ENCODE peak calls at places on chromosomes 4 and X, in six cellular contexts. One of them, this sample, is unnamed.

GRCh38 chr4:3047464-3048286 is 26.7 kb downstream of the HTT-AS start:
- DNase-seq in Right ventricle myocardium superior: peak; percentile 73
- DNase-seq in neural crest cell: peak; percentile 57
- DNase-seq in D341Med: peak; percentile 72
- DNase-seq in AG09319: no peak
- DNase-seq in osteocyte: no peak
- DNase-seq in this sample: peak; percentile 83

GRCh38 chr4:16794816-16795445 is 103.5 kb downstream of the LDB2 start:
- DNase-seq in Right ventricle myocardium superior: peak; percentile 52
- DNase-seq in AG09319: no peak
- DNase-seq in neural crest cell: peak; percentile 68
- DNase-seq in osteocyte: no peak
- DNase-seq in D341Med: peak; percentile 37
- DNase-seq in this sample: no peak

GRCh38 chr4:161762796-161763195 is 401.0 kb downstream of the FSTL5 start:
- DNase-seq in neural crest cell: no peak
- DNase-seq in osteocyte: no peak
- DNase-seq in Right ventricle myocardium superior: no peak
- DNase-seq in AG09319: no peak
- DNase-seq in D341Med: no peak
- DNase-seq in this sample: no peak

GRCh38 chr4:101953949-101954348 is 163.4 kb downstream of the BANK1 start:
- DNase-seq in D341Med: no peak
- DNase-seq in osteocyte: no peak
- DNase-seq in AG09319: no peak
- DNase-seq in Right ventricle myocardium superior: no peak
- DNase-seq in neural crest cell: no peak
- DNase-seq in this sample: no peak

GRCh38 chr4:4583606-4584005 is 41.8 kb upstream of the STX18 start:
- DNase-seq in neural crest cell: no peak
- DNase-seq in AG09319: no peak
- DNase-seq in Right ventricle myocardium superior: no peak
- DNase-seq in osteocyte: no peak
- DNase-seq in D341Med: no peak
- DNase-seq in this sample: no peak

GRCh38 chrX:1248381-1249061 is 20.1 kb upstream of the CSF2RA start:
- DNase-seq in Right ventricle myocardium superior: peak; percentile 43
- DNase-seq in AG09319: no peak
- DNase-seq in neural crest cell: peak; percentile 11
- DNase-seq in osteocyte: no peak
- DNase-seq in D341Med: peak; percentile 76
- DNase-seq in this sample: no peak

GRCh38 chr4:109214622-109215350 is 87.7 kb downstream of the COL25A1 start:
- DNase-seq in AG09319: no peak
- DNase-seq in osteocyte: no peak
- DNase-seq in neural crest cell: no peak
- DNase-seq in Right ventricle myocardium superior: no peak
- DNase-seq in D341Med: no peak
- DNase-seq in this sample: no peak

GRCh38 chrX:39903937-39904336 is 193.8 kb downstream of the BCOR start:
- DNase-seq in osteocyte: no peak
- DNase-seq in D341Med: no peak
- DNase-seq in neural crest cell: no peak
- DNase-seq in Right ventricle myocardium superior: no peak
- DNase-seq in AG09319: no peak
- DNase-seq in this sample: no peak

GRCh38 chrX:1488745-1489144 is 36.0 kb upstream of the ASMTL start:
- DNase-seq in Right ventricle myocardium superior: no peak
- DNase-seq in D341Med: no peak
- DNase-seq in neural crest cell: no peak
- DNase-seq in AG09319: no peak
- DNase-seq in osteocyte: no peak
- DNase-seq in this sample: no peak

GRCh38 chrX:119015407-119016242 is 41.2 kb downstream of the LONRF3 start:
- DNase-seq in Right ventricle myocardium superior: peak; percentile 75
- DNase-seq in neural crest cell: no peak
- DNase-seq in D341Med: no peak
- DNase-seq in AG09319: peak; percentile 39
- DNase-seq in osteocyte: no peak
- DNase-seq in this sample: peak; percentile 86

GRCh38 chr4:159296061-159296460 is 193.2 kb downstream of the RAPGEF2 start:
- DNase-seq in neural crest cell: no peak
- DNase-seq in osteocyte: no peak
- DNase-seq in Right ventricle myocardium superior: no peak
- DNase-seq in AG09319: no peak
- DNase-seq in D341Med: no peak
- DNase-seq in this sample: no peak

GRCh38 chrX:40127052-40127451 is 29.3 kb upstream of the BCOR start:
- DNase-seq in AG09319: no peak
- DNase-seq in Right ventricle myocardium superior: no peak
- DNase-seq in D341Med: no peak
- DNase-seq in neural crest cell: no peak
- DNase-seq in osteocyte: no peak
- DNase-seq in this sample: no peak

GRCh38 chr4:1711055-1711905 is 839 bp downstream of the SLBP start:
- DNase-seq in Right ventricle myocardium superior: peak; percentile 66
- DNase-seq in AG09319: no peak
- DNase-seq in D341Med: no peak
- DNase-seq in osteocyte: no peak
- DNase-seq in neural crest cell: no peak
- DNase-seq in this sample: peak; percentile 87

GRCh38 chrX:151973851-151974335 is 583 bp downstream of the GABRE start:
- DNase-seq in neural crest cell: no peak
- DNase-seq in Right ventricle myocardium superior: peak; percentile 61
- DNase-seq in AG09319: no peak
- DNase-seq in osteocyte: no peak
- DNase-seq in D341Med: no peak
- DNase-seq in this sample: peak; percentile 70

GRCh38 chr4:147236806-147237205 is 244.1 kb upstream of the EDNRA start:
- DNase-seq in neural crest cell: no peak
- DNase-seq in D341Med: no peak
- DNase-seq in Right ventricle myocardium superior: no peak
- DNase-seq in osteocyte: no peak
- DNase-seq in AG09319: no peak
- DNase-seq in this sample: no peak

GRCh38 chr4:42673084-42673429 is 16.2 kb upstream of the ATP8A1 start:
- DNase-seq in osteocyte: no peak
- DNase-seq in AG09319: no peak
- DNase-seq in D341Med: no peak
- DNase-seq in neural crest cell: no peak
- DNase-seq in Right ventricle myocardium superior: peak; percentile 61
- DNase-seq in this sample: no peak